ENCODE peak calls at places on chromosomes 11 and 22, in seven cellular contexts. K, O, P, U, R, G and A are unnamed samples.

GRCh38 chr11:117145393-117145761 is 1.3 kb downstream of the PAFAH1B2 start:
- DNase-seq in K (peak), O (no peak), P (peak), U (no peak), R (no peak), G (peak), A (no peak)

GRCh38 chr11:15333407-15333806 is 218.7 kb downstream of the INSC start:
- DNase-seq in K (no peak), O (no peak), P (no peak), U (no peak), R (no peak), G (no peak), A (no peak)

GRCh38 chr11:65382804-65383368 is 440 bp upstream of the SLC25A45 start:
- DNase-seq in K (no peak), O (no peak), P (no peak), U (no peak), R (no peak), G (no peak), A (no peak)

GRCh38 chr11:82988936-82989627 is 82.6 kb downstream of the RAB30 start:
- DNase-seq in K (no peak), O (peak), P (no peak), U (no peak), R (no peak), G (no peak), A (no peak)

GRCh38 chr11:1918436-1919315 is 827 bp upstream of the TNNT3 start:
- DNase-seq in K (no peak), O (no peak), P (no peak), U (no peak), R (no peak), G (no peak), A (no peak)

GRCh38 chr11:6925636-6926207 is 504 bp upstream of the ZNF215 start:
- DNase-seq in K (peak), O (peak), P (no peak), U (no peak), R (no peak), G (peak), A (no peak)

GRCh38 chr11:63595296-63595695 is 18.9 kb downstream of the PLAAT3 start:
- DNase-seq in K (no peak), O (no peak), P (no peak), U (no peak), R (no peak), G (no peak), A (no peak)

GRCh38 chr22:23404689-23405365 is 175.3 kb downstream of the IGLL1 start:
- DNase-seq in K (peak), O (no peak), P (no peak), U (peak), R (peak), G (no peak), A (no peak)

GRCh38 chr22:24201681-24202590 is 20.6 kb downstream of the SUSD2 start:
- DNase-seq in K (no peak), O (no peak), P (peak), U (no peak), R (no peak), G (no peak), A (no peak)

GRCh38 chr11:123305601-123306000 is 110.6 kb upstream of the CLMP start:
- DNase-seq in K (no peak), O (no peak), P (no peak), U (no peak), R (no peak), G (no peak), A (no peak)

GRCh38 chr22:33303109-33303508 is 244.9 kb upstream of the SYN3 start:
- DNase-seq in K (no peak), O (no peak), P (no peak), U (no peak), R (no peak), G (no peak), A (no peak)

GRCh38 chr11:13277719-13278619 is at the start of gene BMAL1:
- DNase-seq in K (peak), O (peak), P (no peak), U (peak), R (no peak), G (no peak), A (no peak)

GRCh38 chr22:48394787-48395620 is 1432.7 kb downstream of the BRD1 start:
- DNase-seq in K (no peak), O (no peak), P (no peak), U (no peak), R (no peak), G (no peak), A (no peak)

DNA sequence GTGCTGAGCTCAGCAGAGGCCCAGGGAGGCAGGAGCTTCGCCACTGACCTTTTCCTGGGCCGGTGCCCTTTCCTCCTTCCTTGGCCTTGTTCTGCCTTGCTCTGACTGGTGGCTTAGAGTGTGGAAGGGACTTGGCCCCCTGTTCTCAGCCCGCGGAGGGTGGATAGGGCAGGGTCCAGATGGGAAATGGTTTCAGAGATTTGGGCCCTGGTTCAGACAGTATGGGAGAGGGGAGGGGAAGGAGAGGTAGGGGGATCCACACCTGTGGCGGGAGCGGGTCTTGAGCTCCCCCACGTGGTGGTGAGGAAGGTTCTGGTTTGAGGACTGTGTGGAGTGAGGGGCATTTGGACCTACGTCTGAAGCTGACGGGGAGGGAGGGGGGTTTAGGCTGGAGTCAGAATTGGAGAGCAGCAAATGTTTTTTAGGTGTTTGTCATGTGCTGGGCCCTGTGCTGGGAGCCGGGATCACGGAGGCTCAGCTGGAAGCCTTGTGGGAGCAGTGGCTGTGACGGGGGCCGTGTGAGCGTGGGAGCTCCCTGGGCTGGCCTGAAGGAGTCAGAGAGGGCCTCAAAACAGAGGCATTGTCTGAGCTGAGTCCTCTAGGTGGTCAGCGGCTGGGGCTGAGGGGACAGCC is 27.2 kb downstream of the SHANK3 start:
- DNase-seq in K (no peak), O (no peak), P (no peak), U (no peak), R (no peak), G (no peak), A (no peak)
- TF ChIP-seq CTCF in K (peak), O (no peak), P (no peak), U (no peak), R (peak), G (no peak), A (no peak)

DNA sequence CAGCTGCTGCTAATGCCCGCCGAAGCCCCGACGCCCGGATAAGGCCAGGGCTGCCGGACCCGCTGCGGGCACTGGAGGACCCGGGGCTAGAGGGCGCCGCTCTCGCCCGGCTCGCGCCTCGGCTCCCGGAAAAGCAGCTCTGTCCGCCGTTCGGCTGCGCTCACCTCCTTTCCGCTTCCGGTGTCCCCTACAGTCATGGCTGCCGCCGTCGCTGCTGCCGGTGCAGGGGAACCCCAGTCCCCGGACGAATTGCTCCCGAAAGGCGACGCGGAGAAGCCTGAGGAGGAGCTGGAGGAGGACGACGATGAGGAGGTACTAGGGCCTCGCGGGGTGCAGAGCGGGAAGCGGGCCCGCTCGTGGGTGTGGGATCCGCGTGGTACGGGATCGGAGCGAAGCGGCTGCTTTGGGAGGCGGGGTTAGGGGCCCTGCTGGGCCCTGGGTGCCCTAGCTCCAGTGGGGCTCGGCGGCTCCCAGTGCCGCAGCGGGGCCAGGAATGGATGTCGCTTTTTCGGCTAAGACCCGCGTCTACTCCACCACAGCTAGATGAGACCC is at the start of gene TOMM22:
- DNase-seq in K (peak), O (peak), P (peak), U (peak), R (no peak), G (peak), A (peak)
- TF ChIP-seq CTCF in K (peak), O (peak), P (peak), U (peak), R (peak), G (peak), A (peak)

DNA sequence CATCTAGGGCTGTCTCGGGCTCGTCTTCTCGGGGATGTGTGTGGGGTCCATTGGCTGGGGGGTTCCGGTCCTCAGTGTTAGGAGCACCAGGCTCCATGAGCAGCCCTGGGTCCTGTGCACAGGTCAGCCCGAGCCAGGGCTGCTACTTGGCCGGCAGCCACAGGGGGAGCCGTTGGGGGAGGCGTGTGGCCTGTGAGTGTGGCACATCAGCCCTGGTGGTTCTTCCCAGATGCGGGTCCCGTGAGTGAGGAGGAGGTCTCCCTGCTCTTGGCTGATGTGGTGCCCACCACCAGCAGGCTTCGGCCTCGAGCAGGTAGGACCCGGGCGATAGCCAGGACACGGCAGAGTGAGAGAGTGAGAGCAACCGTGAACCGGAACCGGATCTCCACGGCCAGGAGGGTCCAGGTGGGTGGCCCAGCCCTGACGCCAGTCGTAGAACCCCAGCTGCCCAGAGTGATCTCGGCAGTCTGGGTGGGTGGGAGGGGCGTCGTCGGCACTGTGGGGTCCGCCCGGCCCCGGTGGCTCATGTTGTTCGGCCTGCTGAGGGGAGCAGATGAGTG is 18.5 kb downstream of the IRF7 start:
- DNase-seq in K (no peak), O (no peak), P (no peak), U (no peak), R (no peak), G (no peak), A (no peak)
- TF ChIP-seq CTCF in K (no peak), O (peak), P (no peak), U (no peak), R (no peak), G (no peak), A (no peak)

GRCh38 chr11:67572305-67572704 is 11.3 kb upstream of the GSTP1 start:
- DNase-seq in K (no peak), O (no peak), P (no peak), U (no peak), R (no peak), G (no peak), A (no peak)

GRCh38 chr11:67577951-67578350 is 5.7 kb upstream of the GSTP1 start:
- DNase-seq in K (no peak), O (no peak), P (no peak), U (no peak), R (no peak), G (no peak), A (no peak)

GRCh38 chr11:67572747-67573419 is 10.7 kb upstream of the GSTP1 start:
- DNase-seq in K (peak), O (peak), P (peak), U (peak), R (no peak), G (peak), A (peak)

GRCh38 chr11:67581469-67581868 is 2.1 kb upstream of the GSTP1 start:
- DNase-seq in K (no peak), O (no peak), P (no peak), U (no peak), R (no peak), G (no peak), A (no peak)

GRCh38 chr11:67576742-67577475 is 6.7 kb upstream of the GSTP1 start:
- DNase-seq in K (no peak), O (no peak), P (no peak), U (no peak), R (no peak), G (no peak), A (no peak)
- TF ChIP-seq CTCF in K (no peak), O (no peak), P (no peak), U (no peak), R (no peak), G (no peak), A (no peak)

GRCh38 chr11:134278356-134278755 is 2.2 kb downstream of the GLB1L3 start:
- DNase-seq in K (no peak), O (no peak), P (no peak), U (no peak), R (no peak), G (no peak), A (no peak)

GRCh38 chr11:134275188-134275533 is 1.0 kb upstream of the GLB1L3 start:
- DNase-seq in K (no peak), O (no peak), P (no peak), U (no peak), R (no peak), G (no peak), A (no peak)

GRCh38 chr11:134277176-134278001 is 1.2 kb downstream of the GLB1L3 start:
- DNase-seq in K (no peak), O (no peak), P (no peak), U (no peak), R (no peak), G (no peak), A (no peak)

GRCh38 chr11:134275534-134276395 is at the start of gene GLB1L3:
- DNase-seq in K (no peak), O (peak), P (peak), U (no peak), R (no peak), G (peak), A (no peak)

GRCh38 chr11:134276396-134277175 is 407 bp downstream of the GLB1L3 start:
- DNase-seq in K (no peak), O (no peak), P (no peak), U (no peak), R (no peak), G (no peak), A (no peak)
- TF ChIP-seq CTCF in K (no peak), O (peak), P (no peak), U (no peak), R (no peak), G (no peak), A (no peak)